ENCODE peak calls at places on chromosomes 16 and 17, in nine cellular contexts. S is mesendoderm; T is skeletal muscle cell; Z is stimulated activated CD8-positive, alpha-beta memory T cell treated with anti-CD3 and anti-CD28 coated beads, Interleukin-12 subunit alpha, Interleukin-12 subunit beta, amount 100 ng/mL, for 1 hour; P is T-helper 9 cell; V is NCI-H1048; G is fibroblast of mammary gland; O is sigmoid colon; C is HTR-8/SVneo. W is an unnamed sample.

GRCh38 chr17:70796757-70797156 is 627.4 kb downstream of the KCNJ2 start:
- DNase-seq in S (no peak), T (no peak), Z (no peak), P (no peak), V (no peak), G (no peak), O (no peak), C (no peak), W (no peak)

GRCh38 chr16:56689171-56689570 is 6.9 kb downstream of the MT1X start:
- DNase-seq in S (no peak), T (no peak), Z (no peak), P (no peak), V (no peak), G (peak), O (no peak), C (no peak), W (no peak)

GRCh38 chr16:60979119-60979518 is 1057.1 kb downstream of the CDH8 start:
- DNase-seq in S (no peak), T (no peak), Z (no peak), P (no peak), V (no peak), G (no peak), O (no peak), C (no peak), W (no peak)

GRCh38 chr17:61405047-61405685 is 5.5 kb downstream of the TBX2 start:
- DNase-seq in S (no peak), T (no peak), Z (no peak), P (no peak), V (no peak), G (no peak), O (peak), C (no peak), W (peak)

GRCh38 chr17:3890082-3890892 is 2.6 kb downstream of the CAMKK1 start:
- DNase-seq in S (no peak), T (peak), Z (no peak), P (no peak), V (no peak), G (peak), O (peak), C (peak), W (peak)

GRCh38 chr17:76833034-76833689 is 35.0 kb upstream of the MGAT5B start:
- DNase-seq in S (no peak), T (no peak), Z (no peak), P (no peak), V (no peak), G (no peak), O (no peak), C (no peak), W (no peak)

GRCh38 chr16:23146877-23147601 is 2.2 kb downstream of the USP31 start:
- DNase-seq in S (peak), T (no peak), Z (no peak), P (no peak), V (no peak), G (no peak), O (no peak), C (no peak), W (no peak)

GRCh38 chr16:67719048-67719777 is at the start of gene GFOD2:
- DNase-seq in S (peak), T (peak), Z (peak), P (peak), V (peak), G (peak), O (peak), C (peak), W (peak)

GRCh38 chr17:28871056-28871579 is 16.3 kb downstream of the ERAL1 start:
- DNase-seq in S (no peak), T (no peak), Z (no peak), P (no peak), V (no peak), G (no peak), O (no peak), C (no peak), W (peak)

GRCh38 chr16:89052824-89053724 is 40.6 kb upstream of the ACSF3 start:
- DNase-seq in S (no peak), T (no peak), Z (no peak), P (no peak), V (peak), G (no peak), O (no peak), C (no peak), W (peak)

GRCh38 chr17:74217036-74217725 is 3.8 kb downstream of the TTYH2 start:
- DNase-seq in S (no peak), T (no peak), Z (no peak), P (no peak), V (no peak), G (no peak), O (no peak), C (no peak), W (no peak)

GRCh38 chr16:57163842-57164241 is 22.0 kb downstream of the PSME3IP1 start:
- DNase-seq in S (no peak), T (no peak), Z (no peak), P (no peak), V (no peak), G (no peak), O (no peak), C (no peak), W (no peak)

GRCh38 chr17:28326114-28326513 is 7.1 kb downstream of the TMEM97 start:
- DNase-seq in S (no peak), T (no peak), Z (no peak), P (no peak), V (no peak), G (no peak), O (peak), C (no peak), W (no peak)

GRCh38 chr16:20868890-20869289 is 31.3 kb downstream of the DCUN1D3 start:
- DNase-seq in S (no peak), T (no peak), Z (no peak), P (no peak), V (no peak), G (peak), O (peak), C (no peak), W (peak)

GRCh38 chr16:88558457-88559442 is 11.5 kb upstream of the ZC3H18 start:
- DNase-seq in S (peak), T (no peak), Z (no peak), P (no peak), V (no peak), G (peak), O (peak), C (peak), W (peak)

GRCh38 chr17:45291170-45291805 is 25.5 kb downstream of the MAP3K14 start:
- DNase-seq in S (no peak), T (no peak), Z (no peak), P (no peak), V (no peak), G (no peak), O (no peak), C (no peak), W (peak)

GRCh38 chr17:41415833-41416335 is 8.5 kb downstream of the KRT37 start:
- DNase-seq in S (peak), T (no peak), Z (no peak), P (no peak), V (no peak), G (no peak), O (no peak), C (no peak), W (peak)

GRCh38 chr17:73813201-73813600 is 169.0 kb upstream of the SDK2 start:
- DNase-seq in S (no peak), T (no peak), Z (no peak), P (no peak), V (no peak), G (no peak), O (no peak), C (no peak), W (no peak)

GRCh38 chr17:70642059-70642458 is 472.7 kb downstream of the KCNJ2 start:
- DNase-seq in S (no peak), T (no peak), Z (no peak), P (no peak), V (no peak), G (no peak), O (no peak), C (no peak), W (no peak)

GRCh38 chr17:6755731-6756184 is at the start of gene XAF1:
- DNase-seq in S (no peak), T (peak), Z (peak), P (peak), V (no peak), G (peak), O (peak), C (no peak), W (peak)

GRCh38 chr16:31269541-31269940 is 9.8 kb downstream of the ITGAM start:
- DNase-seq in S (no peak), T (no peak), Z (no peak), P (no peak), V (no peak), G (no peak), O (no peak), C (no peak), W (peak)

GRCh38 chr16:1613240-1613639 is 1.1 kb downstream of the CRAMP1 start:
- DNase-seq in S (peak), T (no peak), Z (no peak), P (no peak), V (no peak), G (no peak), O (no peak), C (peak), W (peak)

GRCh38 chr16:25108054-25108453 is 3.5 kb upstream of the LCMT1 start:
- DNase-seq in S (peak), T (no peak), Z (no peak), P (no peak), V (no peak), G (no peak), O (no peak), C (no peak), W (no peak)

GRCh38 chr17:1390422-1391367 is 9.3 kb downstream of the YWHAE start:
- DNase-seq in S (peak), T (no peak), Z (no peak), P (no peak), V (no peak), G (no peak), O (no peak), C (no peak), W (peak)

GRCh38 chr16:28063047-28063521 is 430 bp downstream of the GSG1L start:
- DNase-seq in S (peak), T (no peak), Z (no peak), P (no peak), V (no peak), G (no peak), O (no peak), C (no peak), W (peak)